ENCODE peak calls at places on chromosome X, in six cellular contexts. R, Z, C, T, B and G are unnamed samples.

GRCh38 chrX:97556359-97556758 is 672.7 kb downstream of the RPA4 start:
- DNase-seq in T (no peak), Z (no peak), C (no peak), R (no peak), B (no peak), G (no peak)

GRCh38 chrX:123093792-123094191 is 90.3 kb upstream of the GRIA3 start:
- DNase-seq in Z (no peak), B (no peak), R (no peak), C (no peak), T (no peak), G (no peak)

GRCh38 chrX:78493180-78493579 is 165.8 kb upstream of the CYSLTR1 start:
- DNase-seq in C (no peak), Z (no peak), R (no peak), T (no peak), B (no peak), G (no peak)

GRCh38 chrX:31323658-31324057 is 251.8 kb upstream of the FTHL17 start:
- DNase-seq in B (no peak), R (peak; percentile 2), Z (no peak), T (no peak), C (no peak), G (no peak)

GRCh38 chrX:49884290-49884862 is 5.1 kb downstream of the USP27X start:
- DNase-seq in B (peak; percentile 62), R (peak; percentile 68), C (peak; percentile 57), Z (peak; percentile 66), T (peak; percentile 32), G (peak; percentile 88)

GRCh38 chrX:48569958-48570357 is 4.3 kb upstream of the RBM3 start:
- DNase-seq in Z (no peak), B (no peak), C (no peak), T (no peak), R (no peak), G (no peak)

GRCh38 chrX:24465524-24465850 is 401 bp downstream of the PDK3 start:
- DNase-seq in C (peak; percentile 3), B (peak; percentile 9), R (peak; percentile 18), Z (no peak), T (peak; percentile 1), G (no peak)

GRCh38 chrX:153627675-153628111 is 19.3 kb upstream of the DUSP9 start:
- DNase-seq in T (no peak), C (no peak), R (no peak), Z (no peak), B (no peak), G (peak; percentile 80)

GRCh38 chrX:39840141-39841126 is 257.3 kb downstream of the BCOR start:
- DNase-seq in Z (peak; percentile 92), B (no peak), R (no peak), T (no peak), C (no peak), G (no peak)

GRCh38 chrX:125378205-125378604 is 58.5 kb downstream of the TEX13C start:
- DNase-seq in Z (no peak), B (no peak), R (no peak), T (no peak), C (no peak), G (no peak)

GRCh38 chrX:132968282-132968681 is 9.9 kb upstream of the HS6ST2 start:
- DNase-seq in R (no peak), C (no peak), T (no peak), B (peak; percentile 26), Z (peak; percentile 13), G (no peak)

GRCh38 chrX:1610166-1610565 is 4.7 kb upstream of the ASMT start:
- DNase-seq in T (no peak), B (no peak), C (no peak), R (no peak), Z (no peak), G (no peak)

GRCh38 chrX:13899607-13900006 is 82.7 kb upstream of the GPM6B start:
- DNase-seq in T (peak; percentile 39), R (no peak), B (peak; percentile 68), C (no peak), Z (no peak), G (no peak)

GRCh38 chrX:16882188-16882587 is 12.0 kb upstream of the RBBP7 start:
- DNase-seq in B (peak; percentile 3), C (no peak), R (peak; percentile 67), Z (peak; percentile 57), T (peak; percentile 16), G (peak; percentile 61)

GRCh38 chrX:32530802-32531403 is 680.4 kb downstream of the DMD start:
- DNase-seq in B (peak; percentile 71), Z (peak; percentile 33), T (peak; percentile 4), R (peak; percentile 64), C (no peak), G (no peak)

GRCh38 chrX:12896935-12897334 is 9.5 kb upstream of the TLR8 start:
- DNase-seq in Z (no peak), R (no peak), T (no peak), B (no peak), C (no peak), G (no peak)

GRCh38 chrX:145099204-145099603 is 148.1 kb upstream of the SPANXN1 start:
- DNase-seq in B (no peak), T (no peak), C (no peak), Z (no peak), R (no peak), G (no peak)

GRCh38 chrX:7088968-7089615 is 58.4 kb upstream of the STS start:
- DNase-seq in R (peak; percentile 64), C (peak; percentile 35), T (no peak), Z (no peak), B (no peak), G (no peak)

GRCh38 chrX:121121021-121121420 is 73.6 kb downstream of the GLUD2 start:
- DNase-seq in R (no peak), C (no peak), B (no peak), Z (no peak), T (no peak), G (no peak)

GRCh38 chrX:130419263-130419662 is 17.5 kb downstream of the RBMX2 start:
- DNase-seq in T (no peak), C (no peak), Z (no peak), B (no peak), R (no peak), G (no peak)

GRCh38 chrX:132488819-132489255 is at the start of gene MBNL3:
- DNase-seq in Z (peak; percentile 90), B (peak; percentile 63), R (peak; percentile 90), T (peak; percentile 26), C (peak; percentile 66), G (no peak)

GRCh38 chrX:74500067-74500466 is 78.8 kb downstream of the SLC16A2 start:
- DNase-seq in C (no peak), T (no peak), R (no peak), Z (no peak), B (no peak), G (no peak)

GRCh38 chrX:115525486-115525885 is 35.5 kb upstream of the PLS3 start:
- DNase-seq in Z (peak; percentile 94), T (no peak), C (no peak), R (no peak), B (no peak), G (no peak)

GRCh38 chrX:148501121-148502066 is 977 bp downstream of the AFF2 start:
- DNase-seq in B (no peak), T (no peak), C (peak; percentile 2), R (peak; percentile 56), Z (peak; percentile 47), G (peak; percentile 78)

GRCh38 chrX:109959356-109959871 is 43.5 kb upstream of the TMEM164 start:
- DNase-seq in C (no peak), Z (no peak), B (no peak), R (no peak), T (no peak), G (no peak)

GRCh38 chrX:2676794-2677675 is 14.1 kb upstream of the CD99 start:
- DNase-seq in B (no peak), T (no peak), Z (no peak), C (no peak), R (no peak), G (peak; percentile 68)

GRCh38 chrX:119093991-119094741 is 21.4 kb downstream of the CT47C1 start:
- DNase-seq in C (no peak), Z (no peak), T (peak; percentile 24), R (no peak), B (peak; percentile 0), G (peak; percentile 34)

GRCh38 chrX:65601530-65602281 is 65.7 kb upstream of the MSN start:
- DNase-seq in Z (no peak), R (no peak), T (peak; percentile 78), C (peak; percentile 37), B (peak; percentile 74), G (no peak)

GRCh38 chrX:119870626-119871131 is 854 bp downstream of the RNF113A start:
- DNase-seq in T (peak; percentile 39), C (peak; percentile 26), B (peak; percentile 62), Z (peak; percentile 66), R (peak; percentile 63), G (peak; percentile 71)